ENCODE peak calls at places on chromosomes 13 and 19, in seven cellular contexts. One of them, this sample, is unnamed.

GRCh38 chr19:33304760-33305647 is 2.7 kb upstream of the CEBPA start:
- DNase-seq in prostate gland: no peak
- DNase-seq in choroid plexus epithelial cell: no peak
- DNase-seq in CD8-positive, alpha-beta T cell: no peak
- DNase-seq in left ventricle myocardium inferior: no peak
- DNase-seq in tibial artery: no peak
- DNase-seq in fibroblast of lung: no peak
- DNase-seq in this sample: no peak

GRCh38 chr13:48318014-48318713 is 14.6 kb downstream of the RB1 start:
- DNase-seq in prostate gland: no peak
- DNase-seq in choroid plexus epithelial cell: no peak
- DNase-seq in CD8-positive, alpha-beta T cell: peak; percentile 18
- DNase-seq in left ventricle myocardium inferior: peak; percentile 28
- DNase-seq in tibial artery: no peak
- DNase-seq in fibroblast of lung: no peak
- DNase-seq in this sample: no peak

GRCh38 chr19:42273407-42274064 is 4.5 kb downstream of the CIC start:
- DNase-seq in prostate gland: no peak
- DNase-seq in choroid plexus epithelial cell: no peak
- DNase-seq in CD8-positive, alpha-beta T cell: peak; percentile 10
- DNase-seq in left ventricle myocardium inferior: no peak
- DNase-seq in tibial artery: no peak
- DNase-seq in fibroblast of lung: no peak
- DNase-seq in this sample: no peak

GRCh38 chr13:111554539-111555267 is 234.3 kb downstream of the TEX29 start:
- DNase-seq in prostate gland: no peak
- DNase-seq in choroid plexus epithelial cell: no peak
- DNase-seq in CD8-positive, alpha-beta T cell: no peak
- DNase-seq in left ventricle myocardium inferior: no peak
- DNase-seq in tibial artery: no peak
- DNase-seq in fibroblast of lung: no peak
- DNase-seq in this sample: no peak

GRCh38 chr19:4352701-4353121 is 9.3 kb downstream of the MPND start:
- DNase-seq in prostate gland: no peak
- DNase-seq in choroid plexus epithelial cell: peak; percentile 81
- DNase-seq in CD8-positive, alpha-beta T cell: peak; percentile 72
- DNase-seq in left ventricle myocardium inferior: no peak
- DNase-seq in tibial artery: peak; percentile 61
- DNase-seq in fibroblast of lung: peak; percentile 50
- DNase-seq in this sample: peak; percentile 72

GRCh38 chr13:32914686-32915085 is 101.5 kb upstream of the KL start:
- DNase-seq in prostate gland: no peak
- DNase-seq in choroid plexus epithelial cell: no peak
- DNase-seq in CD8-positive, alpha-beta T cell: no peak
- DNase-seq in left ventricle myocardium inferior: no peak
- DNase-seq in tibial artery: no peak
- DNase-seq in fibroblast of lung: no peak
- DNase-seq in this sample: no peak

GRCh38 chr19:35513975-35514809 is 743 bp upstream of the DMKN start:
- DNase-seq in prostate gland: no peak
- DNase-seq in choroid plexus epithelial cell: peak; percentile 34
- DNase-seq in CD8-positive, alpha-beta T cell: no peak
- DNase-seq in left ventricle myocardium inferior: no peak
- DNase-seq in tibial artery: no peak
- DNase-seq in fibroblast of lung: no peak
- DNase-seq in this sample: no peak

GRCh38 chr19:13102666-13103584 is at the start of gene LYL1:
- DNase-seq in prostate gland: no peak
- DNase-seq in choroid plexus epithelial cell: no peak
- DNase-seq in CD8-positive, alpha-beta T cell: peak; percentile 30
- DNase-seq in left ventricle myocardium inferior: peak; percentile 87
- DNase-seq in tibial artery: peak; percentile 86
- DNase-seq in fibroblast of lung: peak; percentile 39
- DNase-seq in this sample: no peak

GRCh38 chr19:30001794-30002193 is 59.8 kb downstream of the URI1 start:
- DNase-seq in prostate gland: no peak
- DNase-seq in choroid plexus epithelial cell: peak; percentile 79
- DNase-seq in CD8-positive, alpha-beta T cell: no peak
- DNase-seq in left ventricle myocardium inferior: no peak
- DNase-seq in tibial artery: no peak
- DNase-seq in fibroblast of lung: peak; percentile 2
- DNase-seq in this sample: no peak

GRCh38 chr19:31348416-31349159 is 648 bp downstream of the TSHZ3 start:
- DNase-seq in prostate gland: peak; percentile 24
- DNase-seq in choroid plexus epithelial cell: peak; percentile 43
- DNase-seq in CD8-positive, alpha-beta T cell: no peak
- DNase-seq in left ventricle myocardium inferior: peak; percentile 41
- DNase-seq in tibial artery: no peak
- DNase-seq in fibroblast of lung: peak; percentile 55
- DNase-seq in this sample: no peak

GRCh38 chr19:16585808-16586476 is 13.7 kb upstream of the SLC35E1 start:
- DNase-seq in prostate gland: no peak
- DNase-seq in choroid plexus epithelial cell: no peak
- DNase-seq in CD8-positive, alpha-beta T cell: no peak
- DNase-seq in left ventricle myocardium inferior: no peak
- DNase-seq in tibial artery: no peak
- DNase-seq in fibroblast of lung: no peak
- DNase-seq in this sample: no peak

GRCh38 chr19:28024920-28025319 is 1188.0 kb downstream of the UQCRFS1 start:
- DNase-seq in prostate gland: no peak
- DNase-seq in choroid plexus epithelial cell: no peak
- DNase-seq in CD8-positive, alpha-beta T cell: no peak
- DNase-seq in left ventricle myocardium inferior: no peak
- DNase-seq in tibial artery: no peak
- DNase-seq in fibroblast of lung: no peak
- DNase-seq in this sample: no peak

GRCh38 chr13:42174344-42175162 is 97.4 kb upstream of the AKAP11 start:
- DNase-seq in prostate gland: no peak
- DNase-seq in choroid plexus epithelial cell: peak; percentile 50
- DNase-seq in CD8-positive, alpha-beta T cell: no peak
- DNase-seq in left ventricle myocardium inferior: no peak
- DNase-seq in tibial artery: no peak
- DNase-seq in fibroblast of lung: peak; percentile 60
- DNase-seq in this sample: no peak

GRCh38 chr19:1566392-1567115 is 1.6 kb downstream of the MEX3D start:
- DNase-seq in prostate gland: peak; percentile 80
- DNase-seq in choroid plexus epithelial cell: peak; percentile 83
- DNase-seq in CD8-positive, alpha-beta T cell: no peak
- DNase-seq in left ventricle myocardium inferior: peak; percentile 68
- DNase-seq in tibial artery: peak; percentile 77
- DNase-seq in fibroblast of lung: peak; percentile 87
- DNase-seq in this sample: peak; percentile 67

GRCh38 chr19:50190439-50190891 is 13.0 kb upstream of the MYH14 start:
- DNase-seq in prostate gland: no peak
- DNase-seq in choroid plexus epithelial cell: no peak
- DNase-seq in CD8-positive, alpha-beta T cell: no peak
- DNase-seq in left ventricle myocardium inferior: no peak
- DNase-seq in tibial artery: no peak
- DNase-seq in fibroblast of lung: no peak
- DNase-seq in this sample: no peak

GRCh38 chr13:82165396-82166174 is 1716.7 kb downstream of the SLITRK1 start:
- DNase-seq in prostate gland: no peak
- DNase-seq in choroid plexus epithelial cell: no peak
- DNase-seq in CD8-positive, alpha-beta T cell: peak; percentile 10
- DNase-seq in left ventricle myocardium inferior: no peak
- DNase-seq in tibial artery: no peak
- DNase-seq in fibroblast of lung: no peak
- DNase-seq in this sample: no peak

GRCh38 chr19:51586103-51586728 is 15.1 kb downstream of the ZNF175 start:
- DNase-seq in prostate gland: no peak
- DNase-seq in choroid plexus epithelial cell: no peak
- DNase-seq in CD8-positive, alpha-beta T cell: no peak
- DNase-seq in left ventricle myocardium inferior: no peak
- DNase-seq in tibial artery: no peak
- DNase-seq in fibroblast of lung: no peak
- DNase-seq in this sample: no peak

GRCh38 chr13:37476874-37477273 is 121.7 kb downstream of the POSTN start:
- DNase-seq in prostate gland: no peak
- DNase-seq in choroid plexus epithelial cell: peak; percentile 23
- DNase-seq in CD8-positive, alpha-beta T cell: no peak
- DNase-seq in left ventricle myocardium inferior: peak; percentile 14
- DNase-seq in tibial artery: no peak
- DNase-seq in fibroblast of lung: peak; percentile 77
- DNase-seq in this sample: no peak

GRCh38 chr13:48500652-48501197 is 32.2 kb downstream of the RCBTB2 start:
- DNase-seq in prostate gland: no peak
- DNase-seq in choroid plexus epithelial cell: peak; percentile 97
- DNase-seq in CD8-positive, alpha-beta T cell: no peak
- DNase-seq in left ventricle myocardium inferior: no peak
- DNase-seq in tibial artery: no peak
- DNase-seq in fibroblast of lung: peak; percentile 88
- DNase-seq in this sample: no peak

GRCh38 chr13:66407159-66407558 is 823.0 kb downstream of the PCDH9 start:
- DNase-seq in prostate gland: no peak
- DNase-seq in choroid plexus epithelial cell: peak; percentile 37
- DNase-seq in CD8-positive, alpha-beta T cell: no peak
- DNase-seq in left ventricle myocardium inferior: no peak
- DNase-seq in tibial artery: no peak
- DNase-seq in fibroblast of lung: peak; percentile 22
- DNase-seq in this sample: no peak

GRCh38 chr13:36261011-36261410 is 36.6 kb downstream of the CCDC169 start:
- DNase-seq in prostate gland: no peak
- DNase-seq in choroid plexus epithelial cell: no peak
- DNase-seq in CD8-positive, alpha-beta T cell: no peak
- DNase-seq in left ventricle myocardium inferior: no peak
- DNase-seq in tibial artery: no peak
- DNase-seq in fibroblast of lung: no peak
- DNase-seq in this sample: no peak

GRCh38 chr13:112486386-112487126 is 101.4 kb downstream of the TUBGCP3 start:
- DNase-seq in prostate gland: no peak
- DNase-seq in choroid plexus epithelial cell: peak; percentile 14
- DNase-seq in CD8-positive, alpha-beta T cell: no peak
- DNase-seq in left ventricle myocardium inferior: no peak
- DNase-seq in tibial artery: no peak
- DNase-seq in fibroblast of lung: peak; percentile 5
- DNase-seq in this sample: no peak

GRCh38 chr19:44653977-44654784 is 10.5 kb downstream of the PVR start:
- DNase-seq in prostate gland: peak; percentile 58
- DNase-seq in choroid plexus epithelial cell: peak; percentile 63
- DNase-seq in CD8-positive, alpha-beta T cell: peak; percentile 73
- DNase-seq in left ventricle myocardium inferior: peak; percentile 68
- DNase-seq in tibial artery: peak; percentile 80
- DNase-seq in fibroblast of lung: peak; percentile 32
- DNase-seq in this sample: peak; percentile 19

GRCh38 chr19:6828698-6829633 is 56.5 kb downstream of the VAV1 start:
- DNase-seq in prostate gland: no peak
- DNase-seq in choroid plexus epithelial cell: no peak
- DNase-seq in CD8-positive, alpha-beta T cell: peak; percentile 44
- DNase-seq in left ventricle myocardium inferior: no peak
- DNase-seq in tibial artery: peak; percentile 29
- DNase-seq in fibroblast of lung: no peak
- DNase-seq in this sample: no peak

GRCh38 chr13:73365240-73365639 is 306.4 kb downstream of the KLF5 start:
- DNase-seq in prostate gland: peak; percentile 48
- DNase-seq in choroid plexus epithelial cell: no peak
- DNase-seq in CD8-positive, alpha-beta T cell: no peak
- DNase-seq in left ventricle myocardium inferior: no peak
- DNase-seq in tibial artery: no peak
- DNase-seq in fibroblast of lung: no peak
- DNase-seq in this sample: no peak

GRCh38 chr19:3544742-3545668 is 6.0 kb downstream of the TEKTIP1 start:
- DNase-seq in prostate gland: peak; percentile 48
- DNase-seq in choroid plexus epithelial cell: peak; percentile 50
- DNase-seq in CD8-positive, alpha-beta T cell: peak; percentile 69
- DNase-seq in left ventricle myocardium inferior: peak; percentile 71
- DNase-seq in tibial artery: peak; percentile 85
- DNase-seq in fibroblast of lung: no peak
- DNase-seq in this sample: peak; percentile 96

GRCh38 chr19:50563597-50563996 is 4.6 kb downstream of the LRRC4B start:
- DNase-seq in prostate gland: no peak
- DNase-seq in choroid plexus epithelial cell: no peak
- DNase-seq in CD8-positive, alpha-beta T cell: no peak
- DNase-seq in left ventricle myocardium inferior: no peak
- DNase-seq in tibial artery: no peak
- DNase-seq in fibroblast of lung: no peak
- DNase-seq in this sample: no peak

GRCh38 chr19:18227781-18228271 is 1.6 kb upstream of the PDE4C start:
- DNase-seq in prostate gland: no peak
- DNase-seq in choroid plexus epithelial cell: no peak
- DNase-seq in CD8-positive, alpha-beta T cell: no peak
- DNase-seq in left ventricle myocardium inferior: peak; percentile 27
- DNase-seq in tibial artery: no peak
- DNase-seq in fibroblast of lung: no peak
- DNase-seq in this sample: no peak

GRCh38 chr13:112943309-112944125 is 25.5 kb upstream of the MCF2L start:
- DNase-seq in prostate gland: peak; percentile 43
- DNase-seq in choroid plexus epithelial cell: peak; percentile 16
- DNase-seq in CD8-positive, alpha-beta T cell: no peak
- DNase-seq in left ventricle myocardium inferior: peak; percentile 55
- DNase-seq in tibial artery: no peak
- DNase-seq in fibroblast of lung: peak; percentile 23
- DNase-seq in this sample: peak; percentile 65

GRCh38 chr19:20278342-20278741 is 111.3 kb downstream of the ZNF486 start:
- DNase-seq in prostate gland: no peak
- DNase-seq in choroid plexus epithelial cell: no peak
- DNase-seq in CD8-positive, alpha-beta T cell: no peak
- DNase-seq in left ventricle myocardium inferior: no peak
- DNase-seq in tibial artery: no peak
- DNase-seq in fibroblast of lung: peak; percentile 23
- DNase-seq in this sample: peak; percentile 2

GRCh38 chr19:38211206-38211605 is 12.8 kb downstream of the DPF1 start:
- DNase-seq in prostate gland: no peak
- DNase-seq in choroid plexus epithelial cell: no peak
- DNase-seq in CD8-positive, alpha-beta T cell: no peak
- DNase-seq in left ventricle myocardium inferior: no peak
- DNase-seq in tibial artery: no peak
- DNase-seq in fibroblast of lung: no peak
- DNase-seq in this sample: no peak
- TF ChIP-seq CTCF in prostate gland: no peak
- TF ChIP-seq CTCF in choroid plexus epithelial cell: no peak
- TF ChIP-seq CTCF in CD8-positive, alpha-beta T cell: peak; percentile 31
- TF ChIP-seq CTCF in left ventricle myocardium inferior: no peak
- TF ChIP-seq CTCF in tibial artery: no peak
- TF ChIP-seq CTCF in fibroblast of lung: peak; percentile 15
- TF ChIP-seq CTCF in this sample: peak; percentile 45

GRCh38 chr19:48826606-48827020 is 9.7 kb downstream of the HSD17B14 start:
- DNase-seq in prostate gland: no peak
- DNase-seq in choroid plexus epithelial cell: no peak
- DNase-seq in CD8-positive, alpha-beta T cell: no peak
- DNase-seq in left ventricle myocardium inferior: no peak
- DNase-seq in tibial artery: no peak
- DNase-seq in fibroblast of lung: no peak
- DNase-seq in this sample: no peak
- TF ChIP-seq CTCF in prostate gland: no peak
- TF ChIP-seq CTCF in choroid plexus epithelial cell: peak; percentile 32
- TF ChIP-seq CTCF in CD8-positive, alpha-beta T cell: no peak
- TF ChIP-seq CTCF in left ventricle myocardium inferior: no peak
- TF ChIP-seq CTCF in tibial artery: no peak
- TF ChIP-seq CTCF in fibroblast of lung: no peak
- TF ChIP-seq CTCF in this sample: peak; percentile 22

GRCh38 chr13:22061371-22061805 is 390.5 kb downstream of the FGF9 start:
- DNase-seq in prostate gland: no peak
- DNase-seq in choroid plexus epithelial cell: no peak
- DNase-seq in CD8-positive, alpha-beta T cell: peak; percentile 71
- DNase-seq in left ventricle myocardium inferior: no peak
- DNase-seq in tibial artery: no peak
- DNase-seq in fibroblast of lung: no peak
- DNase-seq in this sample: no peak
- TF ChIP-seq CTCF in prostate gland: no peak
- TF ChIP-seq CTCF in choroid plexus epithelial cell: no peak
- TF ChIP-seq CTCF in CD8-positive, alpha-beta T cell: peak; percentile 20
- TF ChIP-seq CTCF in left ventricle myocardium inferior: no peak
- TF ChIP-seq CTCF in tibial artery: no peak
- TF ChIP-seq CTCF in fibroblast of lung: no peak
- TF ChIP-seq CTCF in this sample: no peak

GRCh38 chr13:31174018-31174417 is 12.3 kb upstream of the HSPH1 start:
- DNase-seq in prostate gland: no peak
- DNase-seq in choroid plexus epithelial cell: peak; percentile 78
- DNase-seq in CD8-positive, alpha-beta T cell: no peak
- DNase-seq in left ventricle myocardium inferior: no peak
- DNase-seq in tibial artery: no peak
- DNase-seq in fibroblast of lung: peak; percentile 33
- DNase-seq in this sample: no peak
- TF ChIP-seq CTCF in prostate gland: no peak
- TF ChIP-seq CTCF in choroid plexus epithelial cell: peak; percentile 54
- TF ChIP-seq CTCF in CD8-positive, alpha-beta T cell: no peak
- TF ChIP-seq CTCF in left ventricle myocardium inferior: peak; percentile 35
- TF ChIP-seq CTCF in tibial artery: no peak
- TF ChIP-seq CTCF in fibroblast of lung: peak; percentile 29
- TF ChIP-seq CTCF in this sample: no peak